ENCODE peak calls at places on chromosomes 6 and 20, in ten cellular contexts. One of them, this sample, is unnamed.

GRCh38 chr6:111984081-111984480 is 69.8 kb upstream of the CCN6 start:
- DNase-seq in fibroblast of the aortic adventitia: no peak
- DNase-seq in GM10248: no peak
- DNase-seq in HL-60: no peak
- DNase-seq in colonic mucosa: no peak
- DNase-seq in HCT116: no peak
- DNase-seq in A673: no peak
- DNase-seq in RWPE1: no peak
- DNase-seq in uterus: no peak
- DNase-seq in AG09319: no peak
- DNase-seq in this sample: peak

GRCh38 chr20:12808006-12808567 is 200.7 kb upstream of the SPTLC3 start:
- DNase-seq in GM10248: no peak
- DNase-seq in HL-60: no peak
- DNase-seq in colonic mucosa: no peak
- DNase-seq in HCT116: no peak
- DNase-seq in RWPE1: no peak
- DNase-seq in fibroblast of the aortic adventitia: no peak
- DNase-seq in A673: no peak
- DNase-seq in AG09319: no peak
- DNase-seq in uterus: no peak
- DNase-seq in this sample: no peak

GRCh38 chr6:121686611-121687023 is 251.2 kb downstream of the GJA1 start:
- DNase-seq in RWPE1: no peak
- DNase-seq in A673: no peak
- DNase-seq in fibroblast of the aortic adventitia: no peak
- DNase-seq in HCT116: no peak
- DNase-seq in uterus: no peak
- DNase-seq in GM10248: no peak
- DNase-seq in AG09319: no peak
- DNase-seq in HL-60: no peak
- DNase-seq in colonic mucosa: peak
- DNase-seq in this sample: no peak

GRCh38 chr6:33798343-33798848 is 5.4 kb downstream of the MLN start:
- DNase-seq in uterus: no peak
- DNase-seq in HL-60: no peak
- DNase-seq in HCT116: no peak
- DNase-seq in RWPE1: no peak
- DNase-seq in A673: no peak
- DNase-seq in fibroblast of the aortic adventitia: no peak
- DNase-seq in GM10248: no peak
- DNase-seq in AG09319: no peak
- DNase-seq in colonic mucosa: no peak
- DNase-seq in this sample: no peak

GRCh38 chr6:80523531-80523970 is 417.1 kb downstream of the BCKDHB start:
- DNase-seq in HL-60: no peak
- DNase-seq in fibroblast of the aortic adventitia: peak
- DNase-seq in uterus: peak
- DNase-seq in AG09319: no peak
- DNase-seq in RWPE1: no peak
- DNase-seq in A673: peak
- DNase-seq in HCT116: no peak
- DNase-seq in GM10248: no peak
- DNase-seq in colonic mucosa: no peak
- DNase-seq in this sample: peak

GRCh38 chr6:135231469-135231844 is 50.3 kb downstream of the MYB start:
- DNase-seq in RWPE1: no peak
- DNase-seq in fibroblast of the aortic adventitia: peak
- DNase-seq in uterus: no peak
- DNase-seq in HL-60: no peak
- DNase-seq in GM10248: no peak
- DNase-seq in HCT116: no peak
- DNase-seq in AG09319: no peak
- DNase-seq in colonic mucosa: peak
- DNase-seq in A673: no peak
- DNase-seq in this sample: peak

GRCh38 chr6:56148488-56149190 is 98.7 kb downstream of the COL21A1 start:
- DNase-seq in fibroblast of the aortic adventitia: peak
- DNase-seq in A673: peak
- DNase-seq in HL-60: no peak
- DNase-seq in GM10248: no peak
- DNase-seq in uterus: no peak
- DNase-seq in HCT116: no peak
- DNase-seq in colonic mucosa: no peak
- DNase-seq in RWPE1: no peak
- DNase-seq in AG09319: no peak
- DNase-seq in this sample: no peak

GRCh38 chr6:159899994-159900745 is 9.4 kb downstream of the MAS1 start:
- DNase-seq in fibroblast of the aortic adventitia: peak
- DNase-seq in uterus: no peak
- DNase-seq in AG09319: peak
- DNase-seq in RWPE1: peak
- DNase-seq in HL-60: no peak
- DNase-seq in HCT116: no peak
- DNase-seq in GM10248: no peak
- DNase-seq in colonic mucosa: no peak
- DNase-seq in A673: no peak
- DNase-seq in this sample: no peak

GRCh38 chr20:41249781-41250281 is 67.7 kb downstream of the ZHX3 start:
- DNase-seq in HCT116: no peak
- DNase-seq in GM10248: peak
- DNase-seq in AG09319: no peak
- DNase-seq in A673: peak
- DNase-seq in HL-60: no peak
- DNase-seq in fibroblast of the aortic adventitia: peak
- DNase-seq in uterus: peak
- DNase-seq in RWPE1: peak
- DNase-seq in colonic mucosa: no peak
- DNase-seq in this sample: peak

GRCh38 chr6:53929340-53930120 is 134.7 kb downstream of the LRRC1 start:
- DNase-seq in AG09319: no peak
- DNase-seq in fibroblast of the aortic adventitia: no peak
- DNase-seq in GM10248: no peak
- DNase-seq in RWPE1: no peak
- DNase-seq in uterus: no peak
- DNase-seq in HCT116: peak
- DNase-seq in colonic mucosa: no peak
- DNase-seq in HL-60: no peak
- DNase-seq in A673: no peak
- DNase-seq in this sample: no peak

GRCh38 chr6:3072798-3073197 is 4.5 kb downstream of the RIPK1 start:
- DNase-seq in HCT116: no peak
- DNase-seq in HL-60: no peak
- DNase-seq in fibroblast of the aortic adventitia: no peak
- DNase-seq in A673: no peak
- DNase-seq in colonic mucosa: no peak
- DNase-seq in GM10248: no peak
- DNase-seq in uterus: no peak
- DNase-seq in RWPE1: no peak
- DNase-seq in AG09319: no peak
- DNase-seq in this sample: no peak

GRCh38 chr6:4271761-4272505 is 136.6 kb upstream of the ECI2 start:
- DNase-seq in uterus: no peak
- DNase-seq in A673: no peak
- DNase-seq in GM10248: no peak
- DNase-seq in RWPE1: no peak
- DNase-seq in HCT116: no peak
- DNase-seq in HL-60: no peak
- DNase-seq in AG09319: no peak
- DNase-seq in fibroblast of the aortic adventitia: peak
- DNase-seq in colonic mucosa: no peak
- DNase-seq in this sample: no peak

GRCh38 chr6:153511896-153512496 is 380.9 kb upstream of the RGS17 start:
- DNase-seq in RWPE1: peak
- DNase-seq in AG09319: no peak
- DNase-seq in A673: peak
- DNase-seq in colonic mucosa: no peak
- DNase-seq in HCT116: peak
- DNase-seq in GM10248: peak
- DNase-seq in fibroblast of the aortic adventitia: peak
- DNase-seq in uterus: no peak
- DNase-seq in HL-60: peak
- DNase-seq in this sample: no peak

GRCh38 chr6:29673161-29673560 is 7.8 kb downstream of the ZFP57 start:
- DNase-seq in AG09319: no peak
- DNase-seq in fibroblast of the aortic adventitia: no peak
- DNase-seq in GM10248: no peak
- DNase-seq in A673: no peak
- DNase-seq in HL-60: no peak
- DNase-seq in uterus: no peak
- DNase-seq in RWPE1: no peak
- DNase-seq in colonic mucosa: no peak
- DNase-seq in HCT116: no peak
- DNase-seq in this sample: no peak

DNA sequence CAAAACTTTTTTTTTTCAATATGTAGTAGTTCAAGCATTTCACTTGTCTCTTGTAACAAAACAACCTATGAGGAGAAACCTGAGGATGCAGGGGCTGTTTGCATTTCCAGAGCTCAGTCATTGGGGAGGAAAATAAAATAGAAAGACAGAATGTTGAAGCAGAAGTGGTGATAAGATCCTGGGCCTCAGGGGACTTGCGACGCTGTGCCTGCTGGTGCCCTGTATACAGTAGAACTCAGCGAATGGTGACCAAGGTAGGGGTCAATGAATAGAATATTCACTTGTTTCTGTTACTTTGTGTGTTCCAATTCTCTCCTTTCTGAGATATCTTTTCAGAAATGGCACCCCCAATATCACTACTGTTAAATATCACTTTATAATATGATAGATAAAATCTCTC is 271.6 kb downstream of the FARS2 start:
- DNase-seq in A673: no peak
- DNase-seq in AG09319: no peak
- DNase-seq in HL-60: no peak
- DNase-seq in uterus: no peak
- DNase-seq in fibroblast of the aortic adventitia: no peak
- DNase-seq in RWPE1: no peak
- DNase-seq in colonic mucosa: no peak
- DNase-seq in GM10248: no peak
- DNase-seq in HCT116: no peak
- DNase-seq in this sample: no peak
- TF ChIP-seq CTCF in A673: no peak
- TF ChIP-seq CTCF in AG09319: no peak
- TF ChIP-seq CTCF in HL-60: no peak
- TF ChIP-seq CTCF in uterus: no peak
- TF ChIP-seq CTCF in fibroblast of the aortic adventitia: no peak
- TF ChIP-seq CTCF in RWPE1: no peak
- TF ChIP-seq CTCF in colonic mucosa: no peak
- TF ChIP-seq CTCF in GM10248: no peak
- TF ChIP-seq CTCF in HCT116: no peak
- TF ChIP-seq CTCF in this sample: no peak

DNA sequence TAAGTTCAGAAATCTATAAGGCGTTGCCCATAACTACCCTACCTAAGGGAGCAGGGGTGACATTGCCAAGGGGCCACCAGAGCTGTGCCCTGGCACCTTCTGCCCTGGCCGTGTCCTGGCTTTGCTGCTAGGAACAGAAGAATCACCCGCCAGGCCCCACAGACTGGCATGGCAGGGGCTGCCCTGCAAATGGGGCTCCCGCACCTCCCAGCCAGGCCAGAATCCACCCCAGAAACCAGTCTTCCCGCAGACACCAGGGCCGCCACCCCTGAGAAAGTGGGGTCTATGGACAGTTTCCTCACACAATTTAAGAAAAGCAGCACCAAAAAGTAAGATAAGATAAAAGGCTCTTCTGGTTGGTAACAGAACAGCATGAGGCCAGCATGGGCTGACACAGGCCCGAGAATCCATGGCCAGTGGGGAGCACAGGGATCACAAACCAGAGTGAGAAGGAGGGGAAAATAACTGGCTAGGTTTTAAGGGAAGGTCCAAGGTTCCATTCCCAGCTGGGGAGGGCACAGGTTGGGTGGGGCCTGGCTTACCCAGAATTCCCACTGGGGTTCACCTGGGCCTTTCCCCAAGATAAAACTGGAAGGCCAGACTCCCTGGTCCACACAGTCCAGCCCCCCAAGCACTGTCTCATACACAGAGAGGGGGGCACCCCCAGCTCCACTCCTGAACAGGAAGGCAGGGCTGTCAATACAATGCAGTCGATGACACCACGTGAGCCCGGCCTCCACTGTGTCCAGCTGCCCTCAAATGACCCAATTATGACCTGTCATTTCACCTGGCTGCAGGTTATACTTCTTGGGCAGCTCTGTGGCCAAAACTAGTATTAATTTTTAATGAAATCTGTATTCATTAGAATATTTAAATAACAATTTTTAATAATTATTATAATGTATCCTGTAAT is 59.4 kb downstream of the PYGB start:
- DNase-seq in HCT116: no peak
- DNase-seq in GM10248: no peak
- DNase-seq in uterus: no peak
- DNase-seq in RWPE1: no peak
- DNase-seq in fibroblast of the aortic adventitia: no peak
- DNase-seq in colonic mucosa: no peak
- DNase-seq in A673: no peak
- DNase-seq in HL-60: no peak
- DNase-seq in AG09319: no peak
- DNase-seq in this sample: no peak
- TF ChIP-seq CTCF in HCT116: no peak
- TF ChIP-seq CTCF in GM10248: no peak
- TF ChIP-seq CTCF in uterus: no peak
- TF ChIP-seq CTCF in RWPE1: no peak
- TF ChIP-seq CTCF in fibroblast of the aortic adventitia: no peak
- TF ChIP-seq CTCF in colonic mucosa: no peak
- TF ChIP-seq CTCF in A673: no peak
- TF ChIP-seq CTCF in HL-60: no peak
- TF ChIP-seq CTCF in AG09319: no peak
- TF ChIP-seq CTCF in this sample: no peak

DNA sequence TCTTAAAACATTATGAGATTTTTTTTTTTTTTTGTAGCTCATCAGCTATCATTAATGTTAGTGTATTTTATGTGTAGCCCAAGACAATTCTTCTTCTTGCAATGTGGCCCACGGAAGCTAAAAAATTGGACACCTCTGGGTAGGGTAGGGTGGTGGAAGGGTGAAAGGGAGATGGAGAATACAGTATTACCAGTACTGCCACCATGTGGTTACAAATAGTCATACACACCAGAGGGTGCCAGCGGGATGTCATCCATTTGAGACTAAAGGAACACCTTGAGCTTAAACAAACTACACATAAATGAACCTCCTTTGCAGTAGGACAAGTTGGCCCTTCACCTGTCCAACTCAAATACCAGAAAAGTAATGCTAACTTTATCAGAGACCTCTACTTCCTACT is 601.9 kb downstream of the HTR1B start:
- DNase-seq in colonic mucosa: no peak
- DNase-seq in fibroblast of the aortic adventitia: no peak
- DNase-seq in AG09319: no peak
- DNase-seq in GM10248: no peak
- DNase-seq in RWPE1: peak
- DNase-seq in A673: peak
- DNase-seq in HL-60: no peak
- DNase-seq in uterus: no peak
- DNase-seq in HCT116: peak
- DNase-seq in this sample: peak
- TF ChIP-seq CTCF in colonic mucosa: peak
- TF ChIP-seq CTCF in fibroblast of the aortic adventitia: no peak
- TF ChIP-seq CTCF in AG09319: no peak
- TF ChIP-seq CTCF in GM10248: peak
- TF ChIP-seq CTCF in RWPE1: no peak
- TF ChIP-seq CTCF in A673: peak
- TF ChIP-seq CTCF in HL-60: no peak
- TF ChIP-seq CTCF in uterus: no peak
- TF ChIP-seq CTCF in HCT116: peak
- TF ChIP-seq CTCF in this sample: peak

GRCh38 chr6:90691823-90692222 is 105.0 kb upstream of the MAP3K7 start:
- DNase-seq in RWPE1: no peak
- DNase-seq in GM10248: no peak
- DNase-seq in A673: no peak
- DNase-seq in HCT116: no peak
- DNase-seq in fibroblast of the aortic adventitia: no peak
- DNase-seq in HL-60: no peak
- DNase-seq in uterus: no peak
- DNase-seq in colonic mucosa: no peak
- DNase-seq in AG09319: no peak
- DNase-seq in this sample: no peak
- TF ChIP-seq CTCF in RWPE1: no peak
- TF ChIP-seq CTCF in GM10248: peak
- TF ChIP-seq CTCF in A673: peak
- TF ChIP-seq CTCF in HCT116: peak
- TF ChIP-seq CTCF in fibroblast of the aortic adventitia: no peak
- TF ChIP-seq CTCF in HL-60: no peak
- TF ChIP-seq CTCF in uterus: no peak
- TF ChIP-seq CTCF in colonic mucosa: no peak
- TF ChIP-seq CTCF in AG09319: no peak
- TF ChIP-seq CTCF in this sample: no peak

This sample was measured in activated CD8-positive, alpha-beta T cell treated with anti-CD3 and anti-CD28 coated beads for 36 hours.